ENCODE peak calls at places on chromosomes 2 and 18, in ten cellular contexts. One of them, this sample, is unnamed.

GRCh38 chr2:143762176-143762928 is 633.1 kb downstream of the ARHGAP15 start:
- DNase-seq in psoas muscle: no peak
- DNase-seq in OCI-LY7: no peak
- DNase-seq in astrocyte of the cerebellum: no peak
- DNase-seq in body of pancreas: no peak
- DNase-seq in Caco-2: peak; percentile 16
- DNase-seq in naive thymus-derived CD4-positive, alpha-beta T cell: no peak
- DNase-seq in fibroblast of mammary gland: no peak
- DNase-seq in uterus: no peak
- DNase-seq in endodermal cell: no peak
- DNase-seq in this sample: no peak

GRCh38 chr2:222057249-222058073 is 241.3 kb downstream of the PAX3 start:
- DNase-seq in psoas muscle: no peak
- DNase-seq in OCI-LY7: peak; percentile 21
- DNase-seq in astrocyte of the cerebellum: no peak
- DNase-seq in body of pancreas: no peak
- DNase-seq in Caco-2: no peak
- DNase-seq in naive thymus-derived CD4-positive, alpha-beta T cell: no peak
- DNase-seq in fibroblast of mammary gland: peak; percentile 15
- DNase-seq in uterus: no peak
- DNase-seq in endodermal cell: no peak
- DNase-seq in this sample: no peak

GRCh38 chr2:240412975-240413812 is 22.3 kb upstream of the GPC1 start:
- DNase-seq in psoas muscle: peak; percentile 48
- DNase-seq in OCI-LY7: no peak
- DNase-seq in astrocyte of the cerebellum: no peak
- DNase-seq in body of pancreas: peak; percentile 6
- DNase-seq in Caco-2: no peak
- DNase-seq in naive thymus-derived CD4-positive, alpha-beta T cell: no peak
- DNase-seq in fibroblast of mammary gland: no peak
- DNase-seq in uterus: peak; percentile 9
- DNase-seq in endodermal cell: peak; percentile 29
- DNase-seq in this sample: no peak

GRCh38 chr2:159202568-159203071 is 83.9 kb downstream of the WDSUB1 start:
- DNase-seq in psoas muscle: no peak
- DNase-seq in OCI-LY7: no peak
- DNase-seq in astrocyte of the cerebellum: peak; percentile 98
- DNase-seq in body of pancreas: peak; percentile 74
- DNase-seq in Caco-2: no peak
- DNase-seq in naive thymus-derived CD4-positive, alpha-beta T cell: no peak
- DNase-seq in fibroblast of mammary gland: peak; percentile 99
- DNase-seq in uterus: peak; percentile 68
- DNase-seq in endodermal cell: peak; percentile 47
- DNase-seq in this sample: no peak

GRCh38 chr2:130286983-130287655 is 55.6 kb upstream of the IMP4 start:
- DNase-seq in psoas muscle: no peak
- DNase-seq in OCI-LY7: no peak
- DNase-seq in astrocyte of the cerebellum: no peak
- DNase-seq in body of pancreas: no peak
- DNase-seq in Caco-2: no peak
- DNase-seq in naive thymus-derived CD4-positive, alpha-beta T cell: no peak
- DNase-seq in fibroblast of mammary gland: no peak
- DNase-seq in uterus: no peak
- DNase-seq in endodermal cell: peak; percentile 45
- DNase-seq in this sample: no peak

GRCh38 chr2:178282075-178282474 is 87.8 kb downstream of the OSBPL6 start:
- DNase-seq in psoas muscle: no peak
- DNase-seq in OCI-LY7: no peak
- DNase-seq in astrocyte of the cerebellum: peak; percentile 16
- DNase-seq in body of pancreas: no peak
- DNase-seq in Caco-2: peak; percentile 28
- DNase-seq in naive thymus-derived CD4-positive, alpha-beta T cell: no peak
- DNase-seq in fibroblast of mammary gland: peak; percentile 92
- DNase-seq in uterus: no peak
- DNase-seq in endodermal cell: no peak
- DNase-seq in this sample: no peak

GRCh38 chr18:58315041-58315440 is 271.0 kb downstream of the NEDD4L start:
- DNase-seq in psoas muscle: no peak
- DNase-seq in OCI-LY7: no peak
- DNase-seq in astrocyte of the cerebellum: no peak
- DNase-seq in body of pancreas: no peak
- DNase-seq in Caco-2: no peak
- DNase-seq in naive thymus-derived CD4-positive, alpha-beta T cell: no peak
- DNase-seq in fibroblast of mammary gland: peak; percentile 31
- DNase-seq in uterus: no peak
- DNase-seq in endodermal cell: no peak
- DNase-seq in this sample: no peak

GRCh38 chr2:33135645-33136044 is 188.9 kb downstream of the LTBP1 start:
- DNase-seq in psoas muscle: no peak
- DNase-seq in OCI-LY7: no peak
- DNase-seq in astrocyte of the cerebellum: no peak
- DNase-seq in body of pancreas: no peak
- DNase-seq in Caco-2: no peak
- DNase-seq in naive thymus-derived CD4-positive, alpha-beta T cell: no peak
- DNase-seq in fibroblast of mammary gland: peak; percentile 50
- DNase-seq in uterus: no peak
- DNase-seq in endodermal cell: no peak
- DNase-seq in this sample: no peak

GRCh38 chr18:24964213-24964612 is 387.8 kb downstream of the ZNF521 start:
- DNase-seq in psoas muscle: peak; percentile 72
- DNase-seq in OCI-LY7: peak; percentile 84
- DNase-seq in astrocyte of the cerebellum: no peak
- DNase-seq in body of pancreas: no peak
- DNase-seq in Caco-2: peak; percentile 3
- DNase-seq in naive thymus-derived CD4-positive, alpha-beta T cell: no peak
- DNase-seq in fibroblast of mammary gland: peak; percentile 36
- DNase-seq in uterus: no peak
- DNase-seq in endodermal cell: peak; percentile 78
- DNase-seq in this sample: peak; percentile 21

GRCh38 chr2:9288233-9288632 is 81.6 kb downstream of the ASAP2 start:
- DNase-seq in psoas muscle: no peak
- DNase-seq in OCI-LY7: no peak
- DNase-seq in astrocyte of the cerebellum: peak; percentile 73
- DNase-seq in body of pancreas: no peak
- DNase-seq in Caco-2: no peak
- DNase-seq in naive thymus-derived CD4-positive, alpha-beta T cell: no peak
- DNase-seq in fibroblast of mammary gland: peak; percentile 99
- DNase-seq in uterus: no peak
- DNase-seq in endodermal cell: no peak
- DNase-seq in this sample: no peak

GRCh38 chr2:28753043-28753683 is 1.5 kb downstream of the PPP1CB start:
- DNase-seq in psoas muscle: peak; percentile 73
- DNase-seq in OCI-LY7: peak; percentile 51
- DNase-seq in astrocyte of the cerebellum: peak; percentile 73
- DNase-seq in body of pancreas: peak; percentile 80
- DNase-seq in Caco-2: peak; percentile 81
- DNase-seq in naive thymus-derived CD4-positive, alpha-beta T cell: peak; percentile 34
- DNase-seq in fibroblast of mammary gland: peak; percentile 79
- DNase-seq in uterus: peak; percentile 75
- DNase-seq in endodermal cell: peak; percentile 62
- DNase-seq in this sample: no peak

GRCh38 chr18:11981633-11982366 is 493 bp downstream of the IMPA2 start:
- DNase-seq in psoas muscle: peak; percentile 81
- DNase-seq in OCI-LY7: peak; percentile 45
- DNase-seq in astrocyte of the cerebellum: no peak
- DNase-seq in body of pancreas: peak; percentile 54
- DNase-seq in Caco-2: peak; percentile 70
- DNase-seq in naive thymus-derived CD4-positive, alpha-beta T cell: peak; percentile 13
- DNase-seq in fibroblast of mammary gland: peak; percentile 25
- DNase-seq in uterus: peak; percentile 57
- DNase-seq in endodermal cell: peak; percentile 88
- DNase-seq in this sample: no peak

GRCh38 chr2:144944506-144945230 is 424.7 kb upstream of the ZEB2 start:
- DNase-seq in psoas muscle: no peak
- DNase-seq in OCI-LY7: no peak
- DNase-seq in astrocyte of the cerebellum: no peak
- DNase-seq in body of pancreas: no peak
- DNase-seq in Caco-2: no peak
- DNase-seq in naive thymus-derived CD4-positive, alpha-beta T cell: no peak
- DNase-seq in fibroblast of mammary gland: no peak
- DNase-seq in uterus: no peak
- DNase-seq in endodermal cell: no peak
- DNase-seq in this sample: no peak

GRCh38 chr2:28624798-28625701 is 126.6 kb upstream of the PPP1CB start:
- DNase-seq in psoas muscle: peak; percentile 85
- DNase-seq in OCI-LY7: no peak
- DNase-seq in astrocyte of the cerebellum: peak; percentile 77
- DNase-seq in body of pancreas: peak; percentile 90
- DNase-seq in Caco-2: no peak
- DNase-seq in naive thymus-derived CD4-positive, alpha-beta T cell: peak; percentile 45
- DNase-seq in fibroblast of mammary gland: no peak
- DNase-seq in uterus: peak; percentile 66
- DNase-seq in endodermal cell: peak; percentile 75
- DNase-seq in this sample: no peak

GRCh38 chr18:53947092-53947640 is 277.3 kb downstream of the MBD2 start:
- DNase-seq in psoas muscle: no peak
- DNase-seq in OCI-LY7: no peak
- DNase-seq in astrocyte of the cerebellum: no peak
- DNase-seq in body of pancreas: no peak
- DNase-seq in Caco-2: peak; percentile 15
- DNase-seq in naive thymus-derived CD4-positive, alpha-beta T cell: no peak
- DNase-seq in fibroblast of mammary gland: no peak
- DNase-seq in uterus: no peak
- DNase-seq in endodermal cell: no peak
- DNase-seq in this sample: no peak

GRCh38 chr2:240359695-240360094 is 75.8 kb upstream of the GPC1 start:
- DNase-seq in psoas muscle: no peak
- DNase-seq in OCI-LY7: no peak
- DNase-seq in astrocyte of the cerebellum: no peak
- DNase-seq in body of pancreas: peak; percentile 6
- DNase-seq in Caco-2: no peak
- DNase-seq in naive thymus-derived CD4-positive, alpha-beta T cell: no peak
- DNase-seq in fibroblast of mammary gland: no peak
- DNase-seq in uterus: no peak
- DNase-seq in endodermal cell: no peak
- DNase-seq in this sample: no peak

GRCh38 chr2:71695235-71696120 is 242.1 kb downstream of the DYSF start:
- DNase-seq in psoas muscle: peak; percentile 32
- DNase-seq in OCI-LY7: no peak
- DNase-seq in astrocyte of the cerebellum: no peak
- DNase-seq in body of pancreas: no peak
- DNase-seq in Caco-2: no peak
- DNase-seq in naive thymus-derived CD4-positive, alpha-beta T cell: no peak
- DNase-seq in fibroblast of mammary gland: no peak
- DNase-seq in uterus: no peak
- DNase-seq in endodermal cell: no peak
- DNase-seq in this sample: no peak

GRCh38 chr2:171044416-171044815 is 115.4 kb downstream of the GORASP2 start:
- DNase-seq in psoas muscle: no peak
- DNase-seq in OCI-LY7: no peak
- DNase-seq in astrocyte of the cerebellum: no peak
- DNase-seq in body of pancreas: no peak
- DNase-seq in Caco-2: no peak
- DNase-seq in naive thymus-derived CD4-positive, alpha-beta T cell: no peak
- DNase-seq in fibroblast of mammary gland: no peak
- DNase-seq in uterus: no peak
- DNase-seq in endodermal cell: no peak
- DNase-seq in this sample: no peak
- H3K4me3 ChIP-seq in psoas muscle: no peak overlapping the region
- H3K4me3 ChIP-seq in OCI-LY7: no peak overlapping the region
- H3K4me3 ChIP-seq in astrocyte of the cerebellum: no peak overlapping the region
- H3K4me3 ChIP-seq in body of pancreas: no peak overlapping the region
- H3K4me3 ChIP-seq in Caco-2: no peak overlapping the region
- H3K4me3 ChIP-seq in naive thymus-derived CD4-positive, alpha-beta T cell: no peak overlapping the region
- H3K4me3 ChIP-seq in fibroblast of mammary gland: no peak overlapping the region
- H3K4me3 ChIP-seq in uterus: no peak overlapping the region
- H3K4me3 ChIP-seq in endodermal cell: no peak overlapping the region
- H3K4me3 ChIP-seq in this sample: no peak overlapping the region

DNA sequence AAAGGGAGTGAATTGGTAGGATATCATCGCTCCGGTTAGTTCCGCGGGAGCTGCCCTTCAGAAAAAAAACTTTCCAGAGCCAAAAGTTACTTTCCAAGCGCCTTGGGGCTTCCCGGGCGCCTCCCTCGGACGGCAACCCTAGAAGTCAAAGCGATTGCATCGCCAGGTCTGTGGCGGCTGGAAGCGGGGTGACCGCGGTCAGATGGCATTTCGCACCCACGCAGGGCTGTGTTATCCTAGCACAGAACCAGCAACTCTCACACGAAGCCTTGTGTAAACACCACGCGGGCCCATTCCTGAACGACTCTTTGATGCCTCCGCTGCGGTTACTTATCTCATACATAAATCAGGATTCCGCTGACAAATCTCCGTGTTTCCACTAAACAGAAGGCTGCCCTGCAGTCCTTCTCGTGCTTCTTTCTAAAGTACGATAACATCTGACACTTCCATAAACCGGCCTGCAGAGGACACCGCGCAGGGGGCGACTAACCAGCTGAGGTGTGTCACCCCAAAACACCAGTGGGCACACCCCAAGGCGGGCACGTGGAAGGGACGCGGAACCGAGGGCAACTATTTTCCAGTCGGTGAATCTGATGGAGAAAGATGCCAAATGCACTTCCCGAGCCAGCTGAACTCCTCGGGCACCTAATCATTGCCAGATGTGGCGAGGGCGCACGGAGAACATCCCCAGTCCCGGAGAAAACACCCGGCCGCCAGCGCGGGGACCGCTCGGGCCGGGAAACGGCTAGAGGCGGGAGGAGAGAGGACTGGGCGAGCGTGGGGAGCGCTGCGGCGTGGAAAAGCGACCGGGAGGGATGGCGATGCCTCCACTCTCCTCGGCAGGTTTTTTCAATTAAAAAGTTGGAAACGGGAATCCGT is 911 bp downstream of the COLEC12 start:
- DNase-seq in psoas muscle: no peak
- DNase-seq in OCI-LY7: no peak
- DNase-seq in astrocyte of the cerebellum: no peak
- DNase-seq in body of pancreas: no peak
- DNase-seq in Caco-2: peak; percentile 82
- DNase-seq in naive thymus-derived CD4-positive, alpha-beta T cell: no peak
- DNase-seq in fibroblast of mammary gland: peak; percentile 80
- DNase-seq in uterus: peak; percentile 42
- DNase-seq in endodermal cell: peak; percentile 74
- DNase-seq in this sample: no peak
- H3K4me3 ChIP-seq in psoas muscle: peak overlapping the region; percentile 58
- H3K4me3 ChIP-seq in OCI-LY7: no peak overlapping the region
- H3K4me3 ChIP-seq in astrocyte of the cerebellum: peak overlapping the region; percentile 91
- H3K4me3 ChIP-seq in body of pancreas: no peak overlapping the region
- H3K4me3 ChIP-seq in Caco-2: peak overlapping the region; percentile 37
- H3K4me3 ChIP-seq in naive thymus-derived CD4-positive, alpha-beta T cell: no peak overlapping the region
- H3K4me3 ChIP-seq in fibroblast of mammary gland: peak overlapping the region; percentile 75
- H3K4me3 ChIP-seq in uterus: peak overlapping the region; percentile 43
- H3K4me3 ChIP-seq in endodermal cell: peak overlapping the region; percentile 98
- H3K4me3 ChIP-seq in this sample: no peak overlapping the region

GRCh38 chr2:237487496-237487895 is 445 bp downstream of the MLPH start:
- DNase-seq in psoas muscle: no peak
- DNase-seq in OCI-LY7: no peak
- DNase-seq in astrocyte of the cerebellum: no peak
- DNase-seq in body of pancreas: peak; percentile 63
- DNase-seq in Caco-2: no peak
- DNase-seq in naive thymus-derived CD4-positive, alpha-beta T cell: no peak
- DNase-seq in fibroblast of mammary gland: peak; percentile 33
- DNase-seq in uterus: no peak
- DNase-seq in endodermal cell: no peak
- DNase-seq in this sample: no peak
- H3K4me3 ChIP-seq in psoas muscle: peak overlapping the region; percentile 72
- H3K4me3 ChIP-seq in OCI-LY7: no peak overlapping the region
- H3K4me3 ChIP-seq in astrocyte of the cerebellum: peak overlapping the region; percentile 90
- H3K4me3 ChIP-seq in body of pancreas: peak overlapping the region; percentile 34
- H3K4me3 ChIP-seq in Caco-2: no peak overlapping the region
- H3K4me3 ChIP-seq in naive thymus-derived CD4-positive, alpha-beta T cell: no peak overlapping the region
- H3K4me3 ChIP-seq in fibroblast of mammary gland: peak overlapping the region; percentile 75
- H3K4me3 ChIP-seq in uterus: peak overlapping the region; percentile 60
- H3K4me3 ChIP-seq in endodermal cell: no peak overlapping the region
- H3K4me3 ChIP-seq in this sample: no peak overlapping the region

GRCh38 chr2:224400886-224401632 is 848 bp downstream of the FAM124B start:
- DNase-seq in psoas muscle: no peak
- DNase-seq in OCI-LY7: no peak
- DNase-seq in astrocyte of the cerebellum: no peak
- DNase-seq in body of pancreas: no peak
- DNase-seq in Caco-2: no peak
- DNase-seq in naive thymus-derived CD4-positive, alpha-beta T cell: no peak
- DNase-seq in fibroblast of mammary gland: no peak
- DNase-seq in uterus: no peak
- DNase-seq in endodermal cell: no peak
- DNase-seq in this sample: no peak
- H3K4me3 ChIP-seq in psoas muscle: peak overlapping the region; percentile 54
- H3K4me3 ChIP-seq in OCI-LY7: no peak overlapping the region
- H3K4me3 ChIP-seq in astrocyte of the cerebellum: no peak overlapping the region
- H3K4me3 ChIP-seq in body of pancreas: no peak overlapping the region
- H3K4me3 ChIP-seq in Caco-2: no peak overlapping the region
- H3K4me3 ChIP-seq in naive thymus-derived CD4-positive, alpha-beta T cell: peak overlapping the region; percentile 4
- H3K4me3 ChIP-seq in fibroblast of mammary gland: no peak overlapping the region
- H3K4me3 ChIP-seq in uterus: peak overlapping the region; percentile 20
- H3K4me3 ChIP-seq in endodermal cell: no peak overlapping the region
- H3K4me3 ChIP-seq in this sample: no peak overlapping the region

This sample was measured in GM12864.